ENCODE peak calls at places on chromosomes 12 and 14, in five cellular contexts. A is mucosa of descending colon, B is lower leg skin, Q is cardiac muscle cell, V is RWPE1. P is an unnamed sample.

GRCh38 chr14:88352299-88353097 is 29.4 kb upstream of the KCNK10 start:
- DNase-seq in A (no peak), V (no peak), B (no peak), Q (peak), P (no peak)

GRCh38 chr12:11581179-11581755 is 68.2 kb upstream of the ETV6 start:
- DNase-seq in V (peak), A (no peak), Q (peak), B (no peak), P (peak)

GRCh38 chr12:65125247-65125646 is 4.1 kb upstream of the WIF1 start:
- DNase-seq in Q (no peak), B (no peak), V (no peak), A (no peak), P (no peak)

GRCh38 chr12:18595406-18595805 is 142.4 kb downstream of the PLCZ1 start:
- DNase-seq in V (no peak), A (no peak), Q (no peak), B (no peak), P (no peak)

GRCh38 chr14:82667501-82667900 is 1133.8 kb upstream of the SEL1L start:
- DNase-seq in Q (no peak), B (no peak), A (no peak), V (no peak), P (no peak)

GRCh38 chr12:51330186-51330585 is 6.2 kb upstream of the BIN2 start:
- DNase-seq in B (no peak), V (no peak), A (no peak), Q (no peak), P (no peak)

GRCh38 chr12:131105736-131106356 is 152.1 kb downstream of the ADGRD1 start:
- DNase-seq in A (peak), V (no peak), Q (no peak), B (peak), P (peak)

GRCh38 chr12:7994731-7995205 is 37.7 kb upstream of the FOXJ2 start:
- DNase-seq in B (no peak), V (peak), A (no peak), Q (peak), P (no peak)

GRCh38 chr12:129844662-129845061 is 59.2 kb downstream of the TMEM132D start:
- DNase-seq in B (no peak), V (no peak), A (no peak), Q (no peak), P (no peak)

GRCh38 chr12:12572659-12573058 is 10.0 kb upstream of the DUSP16 start:
- DNase-seq in Q (no peak), V (no peak), B (no peak), A (no peak), P (no peak)

GRCh38 chr14:71626281-71626835 is 305.9 kb upstream of the RGS6 start:
- DNase-seq in A (no peak), B (no peak), V (no peak), Q (peak), P (no peak)

GRCh38 chr14:96253140-96253539 is 2.9 kb upstream of the BDKRB1 start:
- DNase-seq in B (no peak), Q (peak), A (no peak), V (peak), P (no peak)

GRCh38 chr12:33653362-33653761 is 213.7 kb upstream of the SYT10 start:
- DNase-seq in V (no peak), B (no peak), A (no peak), Q (no peak), P (no peak)

GRCh38 chr12:948238-948637 is 1.3 kb downstream of the RAD52 start:
- DNase-seq in A (no peak), Q (no peak), V (no peak), B (no peak), P (no peak)

GRCh38 chr12:32975122-32975521 is 78.5 kb upstream of the PKP2 start:
- DNase-seq in A (no peak), B (no peak), V (no peak), Q (no peak), P (no peak)

GRCh38 chr14:33777651-33778050 is 173.2 kb downstream of the EGLN3 start:
- DNase-seq in B (no peak), A (no peak), V (peak), Q (no peak), P (no peak)

GRCh38 chr12:130456375-130457199 is 118.9 kb downstream of the PIWIL1 start:
- DNase-seq in Q (no peak), B (no peak), A (no peak), V (no peak), P (no peak)

GRCh38 chr12:122528992-122529391 is 1.9 kb downstream of the KNTC1 start:
- DNase-seq in B (no peak), Q (no peak), V (no peak), A (no peak), P (no peak)

GRCh38 chr12:42450248-42450647 is 124.3 kb downstream of the PPHLN1 start:
- DNase-seq in Q (peak), V (no peak), B (no peak), A (no peak), P (no peak)

GRCh38 chr12:66036317-66036716 is 94.2 kb downstream of the LLPH start:
- DNase-seq in Q (peak), A (no peak), V (peak), B (no peak), P (no peak)

GRCh38 chr12:45669093-45669492 is 60.4 kb upstream of the ARID2 start:
- DNase-seq in V (no peak), B (no peak), A (no peak), Q (no peak), P (no peak)

GRCh38 chr12:16939871-16940306 is 333.9 kb upstream of the LMO3 start:
- DNase-seq in V (peak), A (peak), Q (peak), B (no peak), P (peak)

GRCh38 chr12:131831021-131831571 is 2.9 kb downstream of the MMP17 start:
- DNase-seq in A (no peak), V (no peak), B (peak), Q (peak), P (no peak)

GRCh38 chr12:29713729-29714128 is 70.0 kb downstream of the TMTC1 start:
- DNase-seq in Q (no peak), V (no peak), A (no peak), B (no peak), P (no peak)

GRCh38 chr14:78950654-78951053 is 780.5 kb downstream of the NRXN3 start:
- DNase-seq in B (no peak), A (no peak), V (peak), Q (peak), P (no peak)

GRCh38 chr12:25052191-25053020 is 103.5 kb upstream of the BCAT1 start:
- DNase-seq in B (no peak), V (no peak), A (no peak), Q (peak), P (no peak)

GRCh38 chr12:116459501-116459900 is 99.7 kb upstream of the MAP1LC3B2 start:
- DNase-seq in B (no peak), A (no peak), V (no peak), Q (no peak), P (no peak)

GRCh38 chr12:64675795-64676194 is 65.5 kb downstream of the RASSF3 start:
- DNase-seq in Q (peak), B (peak), A (no peak), V (no peak), P (no peak)

GRCh38 chr12:68435816-68436215 is 103.7 kb upstream of the MDM1 start:
- DNase-seq in V (no peak), A (no peak), Q (peak), B (no peak), P (no peak)

GRCh38 chr12:89706551-89707348 is 1.9 kb downstream of the ATP2B1 start:
- DNase-seq in V (no peak), B (no peak), A (peak), Q (peak), P (no peak)

GRCh38 chr14:104624939-104625338 is 20.4 kb upstream of the TMEM179 start:
- DNase-seq in A (no peak), V (no peak), B (peak), Q (no peak), P (no peak)
- TF ChIP-seq CTCF in A (no peak), V (no peak), B (no peak), Q (no peak), P (no peak)

GRCh38 chr12:94795520-94795919 is 145.2 kb upstream of the TMCC3 start:
- DNase-seq in B (no peak), A (no peak), Q (peak), V (peak), P (no peak)
- TF ChIP-seq CTCF in B (no peak), A (no peak), Q (no peak), V (no peak), P (no peak)

GRCh38 chr14:22188346-22188745 is 400.7 kb downstream of the DAD1 start:
- DNase-seq in B (no peak), Q (no peak), A (no peak), V (no peak), P (no peak)

GRCh38 chr14:22184157-22185025 is 404.6 kb downstream of the DAD1 start:
- DNase-seq in B (no peak), V (no peak), A (no peak), Q (no peak), P (no peak)

GRCh38 chr14:22180045-22180444 is 409.0 kb downstream of the DAD1 start:
- DNase-seq in Q (no peak), V (no peak), B (no peak), A (no peak), P (no peak)

GRCh38 chr14:22189873-22190272 is 399.2 kb downstream of the DAD1 start:
- DNase-seq in Q (no peak), V (no peak), A (no peak), B (no peak), P (no peak)

GRCh38 chr14:22185191-22185590 is 403.8 kb downstream of the DAD1 start:
- DNase-seq in A (no peak), V (no peak), B (no peak), Q (peak), P (no peak)
- TF ChIP-seq CTCF in A (no peak), V (no peak), B (no peak), Q (no peak), P (no peak)

GRCh38 chr14:73458219-73458976 is at the start of gene NUMB:
- DNase-seq in B (peak), V (peak), Q (peak), A (peak), P (peak)
- TF ChIP-seq CTCF in B (no peak), V (no peak), Q (no peak), A (no peak), P (no peak)

GRCh38 chr12:86186449-86186848 is 69.7 kb downstream of the MGAT4C start:
- DNase-seq in B (no peak), A (no peak), Q (peak), V (peak), P (no peak)
- TF ChIP-seq CTCF in B (no peak), A (no peak), Q (peak), V (no peak), P (no peak)

GRCh38 chr12:52477651-52478050 is 4.0 kb upstream of the KRT6C start:
- DNase-seq in Q (no peak), V (no peak), A (no peak), B (no peak), P (no peak)
- TF ChIP-seq CTCF in Q (no peak), V (no peak), A (no peak), B (no peak), P (no peak)

GRCh38 chr14:58367296-58367695 is 28.4 kb upstream of the TOMM20L start:
- DNase-seq in V (no peak), B (no peak), Q (no peak), A (no peak), P (no peak)

DNA sequence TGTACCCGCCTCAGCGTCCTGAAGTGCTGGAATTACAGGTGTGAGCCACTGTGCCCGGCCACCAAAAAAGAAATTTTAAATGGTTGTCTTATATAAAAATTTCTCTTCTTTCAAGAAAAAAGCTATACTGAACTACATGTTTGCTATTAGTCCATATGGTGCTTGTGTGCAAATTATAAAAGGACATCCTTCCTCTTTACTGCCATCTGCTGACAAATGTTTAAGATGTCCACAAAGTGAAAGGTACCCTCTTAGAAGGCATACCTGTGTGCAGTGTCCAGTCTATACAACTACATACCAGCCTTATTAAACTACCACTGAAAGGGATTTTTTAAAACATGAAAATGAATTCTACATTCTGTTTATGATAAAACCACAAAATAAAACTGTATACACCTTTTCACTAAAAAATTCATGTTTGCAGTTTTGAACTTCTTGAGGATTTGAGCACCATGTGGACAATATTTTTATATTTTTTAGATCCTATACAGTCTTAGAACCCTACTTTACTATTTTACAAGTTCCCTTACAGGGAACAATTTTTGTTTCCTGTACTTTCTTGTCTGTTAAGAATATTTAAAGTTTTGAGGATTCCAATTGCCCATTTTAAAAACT is 32.8 kb upstream of the TOMM20L start:
- DNase-seq in B (no peak), A (no peak), Q (peak), V (peak), P (no peak)
- TF ChIP-seq CTCF in B (no peak), A (no peak), Q (peak), V (peak), P (no peak)

GRCh38 chr14:35224615-35225014 is 67.6 kb upstream of the PSMA6 start:
- DNase-seq in B (no peak), V (no peak), A (no peak), Q (no peak), P (no peak)

GRCh38 chr14:35229084-35229483 is 63.1 kb upstream of the PSMA6 start:
- DNase-seq in B (no peak), Q (no peak), A (no peak), V (no peak), P (no peak)

GRCh38 chr14:35231207-35231755 is 60.9 kb upstream of the PSMA6 start:
- DNase-seq in A (no peak), V (no peak), B (no peak), Q (no peak), P (no peak)

GRCh38 chr14:35234007-35234406 is 58.2 kb upstream of the PSMA6 start:
- DNase-seq in Q (peak), V (no peak), B (no peak), A (no peak), P (no peak)

DNA sequence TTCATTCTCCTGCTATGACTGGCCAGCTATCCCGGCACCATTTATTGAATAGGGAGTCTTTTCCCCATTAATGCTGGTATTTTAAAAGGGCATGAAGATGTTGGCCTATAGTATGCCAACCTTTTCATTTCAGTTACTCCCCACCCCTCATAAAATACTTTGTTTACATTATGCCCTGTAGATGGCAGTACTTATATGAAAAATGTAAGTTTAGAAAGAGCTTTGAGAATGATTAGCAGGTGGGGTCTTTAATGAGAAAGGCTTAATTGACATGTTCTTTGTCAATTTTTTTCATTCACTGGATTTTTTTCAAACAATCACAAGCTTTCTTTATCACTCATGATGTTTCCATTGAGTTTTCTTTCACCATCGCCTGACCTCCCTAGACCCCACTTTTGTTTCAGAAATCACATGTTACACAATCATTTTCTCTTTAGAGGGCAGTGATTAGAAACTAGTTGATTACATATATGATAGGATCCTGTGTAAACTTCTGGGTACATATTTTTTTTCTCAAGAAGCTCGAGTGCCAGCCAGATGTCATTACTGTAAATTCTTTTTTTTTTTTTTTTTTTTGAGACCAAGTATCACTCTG is 62.6 kb upstream of the PSMA6 start:
- DNase-seq in B (no peak), A (no peak), V (peak), Q (peak), P (no peak)
- TF ChIP-seq CTCF in B (no peak), A (no peak), V (peak), Q (peak), P (no peak)

P was measured in glutamatergic neuron.